ENCODE peak calls at places on chromosomes 13 and 19, in four cellular contexts. L, X, W and Q are unnamed samples. For H3K9me3, the result is how much of the 10 kb centered on the place peaks cover.

GRCh38 chr13:44280461-44280860 is 93.2 kb upstream of the SERP2 start:
- DNase-seq in W (no peak), L (no peak), X (no peak), Q (no peak)

GRCh38 chr13:25687622-25688225 is 315.9 kb downstream of the ATP8A2 start:
- DNase-seq in L (no peak), X (peak), W (no peak), Q (no peak)

GRCh38 chr13:27034678-27035111 is 136.9 kb downstream of the USP12 start:
- DNase-seq in W (no peak), X (no peak), L (no peak), Q (no peak)

GRCh38 chr13:45847554-45848224 is 3.9 kb downstream of the SIAH3 start:
- DNase-seq in L (peak), X (no peak), W (no peak), Q (no peak)

GRCh38 chr13:111629933-111630332 is 309.5 kb downstream of the TEX29 start:
- DNase-seq in X (no peak), W (no peak), L (no peak), Q (no peak)

GRCh38 chr19:21052902-21053301 is 29.1 kb upstream of the ZNF714 start:
- DNase-seq in W (no peak), L (no peak), X (no peak), Q (no peak)

GRCh38 chr19:54339646-54340358 is 840 bp upstream of the LILRA4 start:
- DNase-seq in W (no peak), L (no peak), X (no peak), Q (no peak)

GRCh38 chr19:6551607-6552450 is 21.0 kb downstream of the TNFSF9 start:
- DNase-seq in W (no peak), X (no peak), L (no peak), Q (no peak)

GRCh38 chr13:23321534-23322241 is 111.8 kb downstream of the SACS start:
- DNase-seq in W (peak), L (peak), X (no peak), Q (peak)

GRCh38 chr19:2970201-2970838 is 7.0 kb upstream of the TLE6 start:
- DNase-seq in W (no peak), X (no peak), L (no peak), Q (no peak)

GRCh38 chr19:5692785-5693194 is 2.7 kb downstream of the RPL36 start:
- DNase-seq in X (no peak), W (no peak), L (no peak), Q (no peak)

GRCh38 chr19:56273563-56274117 is 1.1 kb downstream of the EDDM13 start:
- DNase-seq in X (no peak), L (no peak), W (no peak), Q (no peak)

GRCh38 chr13:40682449-40683240 is 16.2 kb upstream of the FOXO1 start:
- DNase-seq in L (no peak), W (no peak), X (no peak), Q (no peak)

GRCh38 chr19:3682741-3683404 is 17.4 kb downstream of the PIP5K1C start:
- DNase-seq in L (no peak), X (no peak), W (no peak), Q (no peak)

GRCh38 chr13:48806522-48806921 is 152.8 kb downstream of the CYSLTR2 start:
- DNase-seq in X (no peak), L (no peak), W (no peak), Q (no peak)

GRCh38 chr19:29644179-29644578 is 21.1 kb upstream of the PLEKHF1 start:
- DNase-seq in L (no peak), X (no peak), W (no peak), Q (no peak)

GRCh38 chr13:69597088-69597487 is 510.5 kb upstream of the ATXN8OS start:
- DNase-seq in L (no peak), X (no peak), W (no peak), Q (no peak)

GRCh38 chr19:12774588-12775555 is at the start of gene HOOK2:
- DNase-seq in L (no peak), W (peak), X (peak), Q (peak)

GRCh38 chr13:75763511-75763910 is 127.4 kb downstream of the LMO7 start:
- DNase-seq in X (no peak), L (no peak), W (no peak), Q (no peak)

GRCh38 chr13:51221674-51222509 is at the start of gene FAM124A:
- DNase-seq in L (peak), W (peak), X (peak), Q (peak)

GRCh38 chr13:30186644-30187431 is 120.5 kb downstream of the KATNAL1 start:
- DNase-seq in X (no peak), W (no peak), L (no peak), Q (no peak)

GRCh38 chr19:11180346-11180745 is 17.0 kb downstream of the KANK2 start:
- DNase-seq in L (no peak), W (no peak), X (no peak), Q (no peak)
- H3K27ac ChIP-seq in L (peak), W (peak), X (peak), Q (no peak)

GRCh38 chr19:51903192-51903591 is 1.6 kb downstream of the ZNF649 start:
- DNase-seq in L (no peak), W (no peak), X (no peak), Q (no peak)
- H3K9me3 ChIP-seq in L (under half), W (under half), X (under half), Q (under half)

GRCh38 chr13:113122571-113123225 is at the start of gene F10:
- DNase-seq in L (peak), X (peak), W (peak), Q (peak)
- H3K4me3 ChIP-seq in L (peak), X (no peak), W (no peak), Q (no peak)

GRCh38 chr19:16206046-16206605 is 8.4 kb downstream of the AP1M1 start:
- DNase-seq in W (no peak), L (no peak), X (no peak), Q (no peak)
- H3K27ac ChIP-seq in W (peak), L (no peak), X (no peak), Q (no peak)

GRCh38 chr19:23461120-23461519 is 65.8 kb upstream of the ZNF91 start:
- DNase-seq in W (no peak), L (no peak), X (no peak), Q (no peak)

GRCh38 chr19:23460656-23461055 is 65.4 kb upstream of the ZNF91 start:
- DNase-seq in L (no peak), X (no peak), W (no peak), Q (no peak)
- H3K9me3 ChIP-seq in L (under half), X (under half), W (under half), Q (under half)

DNA sequence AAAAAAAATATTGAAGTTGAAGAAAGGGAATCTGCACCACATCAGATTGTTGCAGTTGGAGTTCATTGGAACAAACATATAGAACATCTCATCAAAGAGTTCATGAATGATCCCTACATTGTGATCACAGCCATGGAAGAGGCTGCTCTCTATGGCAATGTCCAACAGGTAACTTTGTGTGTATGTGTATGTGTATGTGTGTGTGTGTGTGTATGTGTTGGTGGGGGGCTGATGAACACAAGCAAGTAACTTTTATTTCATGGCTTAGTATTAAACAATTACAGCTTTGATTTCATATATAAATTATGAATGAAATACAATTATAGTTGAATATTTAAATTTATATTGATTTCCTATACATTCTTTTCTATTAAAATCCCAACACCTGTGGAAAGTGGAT is 69.4 kb downstream of the SLC7A9 start:
- DNase-seq in X (no peak), W (no peak), L (no peak), Q (no peak)
- H3K4me3 ChIP-seq in X (no peak), W (no peak), L (no peak), Q (no peak)

GRCh38 chr19:14181906-14182305 is 24.1 kb downstream of the ADGRL1 start:
- DNase-seq in X (no peak), W (no peak), L (no peak), Q (no peak)

GRCh38 chr19:14175351-14175792 is 30.6 kb downstream of the ADGRL1 start:
- DNase-seq in X (no peak), W (no peak), L (no peak), Q (no peak)

GRCh38 chr19:14174883-14175282 is 31.1 kb downstream of the ADGRL1 start:
- DNase-seq in L (no peak), W (no peak), X (no peak), Q (no peak)

GRCh38 chr19:14182481-14182880 is 23.5 kb downstream of the ADGRL1 start:
- DNase-seq in X (no peak), W (no peak), L (no peak), Q (no peak)

DNA sequence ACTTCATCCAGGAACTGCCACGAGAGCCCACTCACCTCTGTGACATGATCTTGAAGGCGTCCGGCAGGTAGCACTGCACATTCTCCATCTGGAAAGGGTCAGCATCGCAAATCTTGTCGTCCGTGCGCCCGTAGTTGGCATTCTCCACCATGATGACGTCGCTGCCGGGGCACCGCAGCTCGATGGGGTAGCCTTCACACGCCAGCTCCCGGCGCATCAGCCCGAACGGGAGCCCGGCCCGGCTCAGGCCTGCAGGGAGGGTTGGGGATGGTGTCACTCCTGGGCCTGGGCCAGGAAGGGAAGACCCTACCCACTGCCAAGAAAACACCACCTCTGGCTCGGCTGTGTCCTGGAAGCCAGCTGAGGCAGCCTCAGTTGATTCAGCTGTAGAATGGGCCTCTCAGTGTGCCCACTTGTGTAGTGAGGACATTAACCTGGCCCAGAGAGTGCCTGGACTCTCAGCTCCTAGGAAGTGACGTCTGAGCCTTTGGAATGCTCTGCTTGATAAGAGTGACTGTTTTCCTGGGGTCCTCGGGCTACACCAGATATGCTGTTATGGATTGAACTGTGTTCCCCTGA is 28.4 kb downstream of the ADGRL1 start:
- DNase-seq in L (no peak), W (no peak), X (no peak), Q (no peak)
- H3K27ac ChIP-seq in L (no peak), W (no peak), X (no peak), Q (no peak)

DNA sequence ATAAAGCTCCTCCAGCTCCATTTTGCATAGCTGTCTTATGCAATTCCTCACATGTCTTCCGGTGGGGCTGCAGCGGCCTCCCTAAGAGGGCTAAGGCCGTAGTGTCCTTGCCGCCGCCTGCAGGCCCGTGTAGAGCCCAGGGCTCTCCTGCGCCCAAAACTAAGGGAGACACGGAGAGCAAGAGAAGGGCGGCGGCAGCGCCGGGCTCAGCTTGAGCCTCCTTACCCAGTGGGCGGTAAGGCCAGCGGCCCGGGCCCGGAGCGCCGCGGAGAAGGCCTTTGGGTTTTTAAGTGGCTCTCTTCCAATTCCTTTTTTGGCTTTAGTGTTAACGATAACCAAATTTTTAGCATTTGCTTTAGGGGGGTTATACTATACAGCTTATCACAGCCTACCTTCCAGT is 30.1 kb downstream of the ZNF677 start:
- DNase-seq in L (no peak), X (no peak), W (no peak), Q (no peak)
- H3K9me3 ChIP-seq in L (half or more), X (under half), W (under half), Q (under half)